ENCODE peak calls at places on chromosomes 2 and 18, in five cellular contexts. Z is K562, T is A549, E is NB4, F is esophagus squamous epithelium. X is an unnamed sample.

GRCh38 chr2:205089958-205090357 is 544.7 kb downstream of the PARD3B start:
- DNase-seq in Z (no peak), T (no peak), E (no peak), F (no peak), X (no peak)

GRCh38 chr2:198326431-198326830 is 522.0 kb downstream of the PLCL1 start:
- DNase-seq in Z (no peak), T (no peak), E (peak), F (no peak), X (no peak)

GRCh38 chr18:75350857-75351256 is 76.6 kb downstream of the SMIM21 start:
- DNase-seq in Z (no peak), T (no peak), E (no peak), F (no peak), X (no peak)

GRCh38 chr18:34494359-34494696 is 215.8 kb upstream of the DTNA start:
- DNase-seq in Z (no peak), T (no peak), E (no peak), F (no peak), X (peak)

GRCh38 chr2:97715951-97716694 is 2.7 kb downstream of the ZAP70 start:
- DNase-seq in Z (no peak), T (no peak), E (no peak), F (no peak), X (peak)

GRCh38 chr2:118881490-118882129 is 34.2 kb upstream of the EN1 start:
- DNase-seq in Z (peak), T (peak), E (peak), F (no peak), X (peak)

GRCh38 chr2:45134726-45135125 is 125.5 kb upstream of the SIX2 start:
- DNase-seq in Z (no peak), T (no peak), E (peak), F (no peak), X (no peak)

GRCh38 chr2:102063948-102064678 is 72.4 kb downstream of the IL1R2 start:
- DNase-seq in Z (peak), T (peak), E (peak), F (peak), X (peak)

GRCh38 chr2:110679337-110679707 is 1.5 kb upstream of the BUB1 start:
- DNase-seq in Z (peak), T (no peak), E (peak), F (no peak), X (no peak)

GRCh38 chr2:84796798-84797197 is 84.1 kb downstream of the TRABD2A start:
- DNase-seq in Z (no peak), T (no peak), E (no peak), F (no peak), X (no peak)

GRCh38 chr18:50114448-50114847 is 80.5 kb downstream of the MYO5B start:
- DNase-seq in Z (no peak), T (no peak), E (no peak), F (no peak), X (no peak)

GRCh38 chr18:50111398-50111797 is 83.5 kb downstream of the MYO5B start:
- DNase-seq in Z (no peak), T (no peak), E (no peak), F (no peak), X (no peak)

GRCh38 chr18:50117876-50118275 is 77.1 kb downstream of the MYO5B start:
- DNase-seq in Z (no peak), T (no peak), E (no peak), F (no peak), X (no peak)

GRCh38 chr18:50115095-50115494 is 79.9 kb downstream of the MYO5B start:
- DNase-seq in Z (no peak), T (no peak), E (peak), F (no peak), X (no peak)

GRCh38 chr18:50113726-50114125 is 81.2 kb downstream of the MYO5B start:
- DNase-seq in Z (no peak), T (no peak), E (no peak), F (no peak), X (no peak)
- H3K4me3 ChIP-seq in Z (no peak), T (no peak), E (no peak), F (no peak), X (no peak)

DNA sequence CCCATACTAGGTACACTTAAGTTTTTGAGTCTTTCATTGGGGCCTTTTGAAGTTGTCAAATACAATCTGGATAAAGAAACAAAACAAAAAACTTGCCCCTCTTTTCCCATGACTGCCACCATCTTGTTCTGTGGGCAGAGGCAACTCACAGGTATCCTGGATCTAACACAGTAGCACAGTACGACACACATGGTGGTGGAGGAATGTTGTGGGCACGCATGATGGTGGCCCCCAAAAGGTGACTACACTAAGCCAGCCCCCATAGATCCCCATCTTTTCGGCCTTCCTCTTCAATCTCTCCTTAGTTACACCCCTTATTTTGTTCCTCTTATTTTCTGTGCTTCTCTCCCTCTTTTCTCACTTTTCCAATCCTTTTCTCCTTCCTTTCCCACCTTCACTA is 4.5 kb upstream of the STPG4 start:
- DNase-seq in Z (no peak), T (no peak), E (no peak), F (no peak), X (no peak)
- TF ChIP-seq POLR2A in Z (no peak), T (no peak), E (no peak), F (no peak), X (no peak)

GRCh38 chr2:73385486-73386341 is at the start of gene ALMS1:
- DNase-seq in Z (peak), T (peak), E (peak), F (peak), X (peak)
- TF ChIP-seq CTCF in Z (peak), T (no peak), E (no peak), F (peak), X (no peak)

GRCh38 chr2:130342533-130343275 is at the start of gene IMP4:
- DNase-seq in Z (peak), T (peak), E (peak), F (peak), X (peak)

GRCh38 chr2:130346041-130346740 is 3.5 kb downstream of the IMP4 start:
- DNase-seq in Z (no peak), T (no peak), E (no peak), F (no peak), X (no peak)

GRCh38 chr2:130345611-130346010 is 2.9 kb downstream of the IMP4 start:
- DNase-seq in Z (no peak), T (no peak), E (no peak), F (no peak), X (no peak)

GRCh38 chr2:130345091-130345490 is 2.4 kb downstream of the IMP4 start:
- DNase-seq in Z (no peak), T (no peak), E (no peak), F (no peak), X (no peak)

DNA sequence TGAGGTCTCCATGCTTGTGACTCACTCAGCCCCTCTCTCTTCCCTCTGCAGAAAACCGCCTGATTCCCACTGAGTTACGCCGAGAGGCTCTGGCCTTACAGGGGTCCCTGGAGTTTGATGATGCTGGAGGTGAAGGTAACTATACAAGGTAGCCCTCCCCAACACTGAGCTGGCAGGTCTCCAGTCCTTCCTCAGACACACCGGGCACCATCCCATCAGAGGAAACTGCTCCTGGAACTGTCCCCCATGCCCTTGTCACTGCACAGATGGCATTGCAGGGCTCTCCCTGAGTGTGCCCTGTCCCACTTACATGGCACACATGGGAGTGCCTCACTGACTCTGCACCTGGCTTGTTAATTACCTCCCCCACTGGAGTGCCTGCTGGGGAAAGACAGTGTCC is 1.9 kb downstream of the IMP4 start:
- DNase-seq in Z (no peak), T (no peak), E (no peak), F (no peak), X (no peak)
- H3K4me3 ChIP-seq in Z (peak), T (no peak), E (peak), F (no peak), X (no peak)

DNA sequence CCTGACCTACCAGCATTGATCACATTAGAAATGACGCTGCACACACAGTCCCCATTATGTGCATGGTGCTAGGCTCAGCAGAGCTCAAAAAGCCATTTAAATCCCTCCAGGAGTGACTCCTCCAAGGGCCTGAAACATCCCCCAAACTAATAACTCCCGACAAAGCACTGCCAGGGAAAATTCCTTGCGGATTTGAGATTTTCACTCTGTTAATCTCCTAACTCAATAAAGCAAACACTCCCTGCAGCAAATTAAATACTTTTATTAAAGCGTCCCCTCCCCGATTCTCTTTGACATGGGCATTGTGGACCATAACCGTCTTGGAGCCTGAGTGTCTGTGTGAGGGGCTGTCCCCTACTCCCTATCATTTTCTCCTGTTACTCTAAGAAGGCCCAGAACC is 61.6 kb downstream of the SLC4A5 start:
- DNase-seq in Z (no peak), T (no peak), E (no peak), F (no peak), X (no peak)
- TF ChIP-seq POLR2A in Z (no peak), T (no peak), E (no peak), F (no peak), X (no peak)

DNA sequence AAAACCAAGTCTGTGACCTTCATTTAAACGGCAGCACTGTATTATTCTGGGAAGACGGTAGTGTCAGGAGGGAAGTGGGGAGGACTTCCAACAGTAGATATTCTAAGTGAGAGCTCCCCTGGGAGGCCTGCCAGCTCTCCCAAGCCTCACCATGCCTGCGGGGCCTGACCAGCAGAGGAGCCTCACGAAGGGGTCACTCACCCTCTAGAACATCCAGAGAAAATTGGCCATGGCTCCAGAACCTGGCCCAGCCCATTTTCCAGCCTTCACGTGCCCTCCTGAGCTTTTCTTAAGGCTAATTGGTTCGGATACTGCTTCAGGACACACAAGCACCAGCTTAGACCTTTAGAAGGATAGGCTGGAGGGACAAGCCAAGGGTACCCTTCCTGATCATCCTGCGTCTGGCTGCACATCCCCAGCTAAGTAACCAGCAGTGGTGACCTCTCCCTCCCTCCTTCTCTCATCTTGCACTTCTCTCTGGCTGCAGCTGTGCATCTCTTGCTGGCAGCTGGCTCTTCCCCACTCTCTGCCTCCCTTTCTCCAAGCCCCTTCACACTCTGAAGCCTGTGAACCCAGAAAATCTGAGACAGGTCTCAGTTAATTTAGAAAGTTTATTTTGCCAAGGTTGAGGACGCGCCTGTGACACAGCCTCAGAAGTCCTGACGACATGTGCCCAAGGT is 120.1 kb upstream of the PKDCC start:
- DNase-seq in Z (no peak), T (no peak), E (no peak), F (no peak), X (no peak)
- TF ChIP-seq CTCF in Z (no peak), T (no peak), E (no peak), F (no peak), X (no peak)

DNA sequence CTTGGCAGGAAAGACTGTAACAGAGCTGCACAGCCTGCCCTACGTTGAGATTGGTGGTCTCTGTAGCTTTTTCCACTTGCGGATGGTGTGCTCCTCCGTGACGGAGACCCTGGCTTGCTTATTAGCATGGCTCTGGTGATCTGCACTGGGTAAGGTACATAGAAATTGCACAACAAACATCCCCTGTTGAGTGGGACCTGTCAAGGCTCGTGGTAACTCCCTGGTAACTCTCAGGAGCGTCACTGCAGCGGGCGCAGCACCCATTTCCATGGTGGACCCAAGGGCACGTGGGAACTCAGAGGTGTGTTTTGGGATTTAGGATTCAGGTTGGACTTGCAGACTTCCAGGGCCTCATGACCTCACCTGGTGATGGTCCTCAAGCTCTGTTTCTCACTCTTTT is 1.1 kb downstream of the TRAF3IP1 start:
- DNase-seq in Z (no peak), T (no peak), E (no peak), F (no peak), X (no peak)
- H3K4me3 ChIP-seq in Z (peak), T (peak), E (peak), F (peak), X (no peak)

X was measured in spleen.